ENCODE peak calls at places on chromosome 20, in four cellular contexts. O is GM23338, M is astrocyte, N is cardiac muscle cell. B is an unnamed sample.
A peak's percentile ranks its signal among the peaks of the same experiment; 100 is the strongest.

GRCh38 chr20:16018881-16019280 is 554.4 kb downstream of the KIF16B start:
- DNase-seq in O (no peak), M (no peak), N (no peak), B (no peak)

GRCh38 chr20:31910071-31910803 is 39.8 kb downstream of the TTLL9 start:
- DNase-seq in O (no peak), M (no peak), N (no peak), B (no peak)

GRCh38 chr20:3218307-3218988 is 9.2 kb downstream of the ITPA start:
- DNase-seq in O (peak; percentile 88), M (no peak), N (peak; percentile 54), B (peak; percentile 75)

GRCh38 chr20:6416371-6416770 is 293.5 kb upstream of the FERMT1 start:
- DNase-seq in N (no peak), M (no peak), O (peak; percentile 16), B (peak; percentile 19)

GRCh38 chr20:18679020-18679419 is 91.2 kb downstream of the DTD1 start:
- DNase-seq in M (peak; percentile 33), O (peak; percentile 71), N (peak; percentile 14), B (peak; percentile 42)

GRCh38 chr20:45538209-45538798 is 978 bp downstream of the WFDC6 start:
- DNase-seq in N (no peak), M (no peak), O (peak; percentile 72), B (peak; percentile 79)

GRCh38 chr20:17655865-17656489 is 26.1 kb downstream of the RRBP1 start:
- DNase-seq in N (no peak), O (peak; percentile 70), M (peak; percentile 59), B (peak; percentile 81)

GRCh38 chr20:5657190-5657872 is 92.9 kb upstream of the SHLD1 start:
- DNase-seq in O (no peak), N (peak; percentile 99), M (peak; percentile 99), B (no peak)

GRCh38 chr20:3162080-3162611 is 2.5 kb upstream of the FASTKD5 start:
- DNase-seq in O (peak; percentile 49), M (no peak), N (no peak), B (no peak)

GRCh38 chr20:17612975-17613327 is 43.1 kb downstream of the DSTN start:
- DNase-seq in N (no peak), O (no peak), M (no peak), B (no peak)

GRCh38 chr20:57951549-57951948 is 241.7 kb upstream of the PMEPA1 start:
- DNase-seq in M (no peak), N (no peak), O (no peak), B (no peak)

GRCh38 chr20:32418376-32418775 is 60.2 kb downstream of the ASXL1 start:
- DNase-seq in N (no peak), M (no peak), O (no peak), B (no peak)

GRCh38 chr20:42093542-42094440 is 475.6 kb upstream of the CHD6 start:
- DNase-seq in N (no peak), M (no peak), O (no peak), B (no peak)

GRCh38 chr20:35199696-35200095 is 26.8 kb upstream of the MMP24 start:
- DNase-seq in M (peak; percentile 48), O (no peak), N (no peak), B (no peak)

GRCh38 chr20:58342104-58342945 is 32.8 kb downstream of the RAB22A start:
- DNase-seq in M (peak; percentile 71), N (peak; percentile 35), O (no peak), B (no peak)

GRCh38 chr20:10521068-10521834 is 86.1 kb downstream of the SLX4IP start:
- DNase-seq in O (no peak), N (peak; percentile 67), M (peak; percentile 87), B (no peak)

GRCh38 chr20:5013682-5014447 is 12.6 kb upstream of the SLC23A2 start:
- DNase-seq in M (no peak), O (no peak), N (no peak), B (no peak)

GRCh38 chr20:3794701-3795420 is 1.2 kb upstream of the CDC25B start:
- DNase-seq in O (no peak), M (no peak), N (no peak), B (no peak)

GRCh38 chr20:2763186-2763585 is 37.2 kb downstream of the CPXM1 start:
- DNase-seq in O (no peak), M (no peak), N (no peak), B (no peak)

GRCh38 chr20:49658508-49658907 is 55.2 kb downstream of the B4GALT5 start:
- DNase-seq in M (no peak), N (no peak), O (peak; percentile 83), B (peak; percentile 83)

GRCh38 chr20:57749131-57749690 is 39.4 kb upstream of the PMEPA1 start:
- DNase-seq in M (no peak), N (no peak), O (no peak), B (no peak)

GRCh38 chr20:24027229-24027628 is 38.6 kb upstream of the GGTLC1 start:
- DNase-seq in O (no peak), M (no peak), N (peak; percentile 76), B (no peak)

GRCh38 chr20:36532822-36533221 is 8.5 kb upstream of the MYL9 start:
- DNase-seq in N (no peak), M (no peak), O (no peak), B (no peak)
- H3K27ac ChIP-seq in N (no peak overlapping the region), M (no peak overlapping the region), O (no peak overlapping the region), B (no peak overlapping the region)

GRCh38 chr20:50929299-50930138 is 1.7 kb downstream of the ADNP start:
- DNase-seq in M (peak; percentile 88), O (peak; percentile 99), N (peak; percentile 97), B (peak; percentile 99)

GRCh38 chr20:50930139-50931047 is 844 bp downstream of the ADNP start:
- DNase-seq in N (no peak), M (no peak), O (no peak), B (no peak)

GRCh38 chr20:50932016-50932338 is 740 bp upstream of the ADNP start:
- DNase-seq in M (no peak), O (no peak), N (no peak), B (no peak)

GRCh38 chr20:50931306-50932015 is at the start of gene ADNP:
- DNase-seq in O (peak; percentile 97), N (peak; percentile 98), M (peak; percentile 91), B (peak; percentile 98)

DNA sequence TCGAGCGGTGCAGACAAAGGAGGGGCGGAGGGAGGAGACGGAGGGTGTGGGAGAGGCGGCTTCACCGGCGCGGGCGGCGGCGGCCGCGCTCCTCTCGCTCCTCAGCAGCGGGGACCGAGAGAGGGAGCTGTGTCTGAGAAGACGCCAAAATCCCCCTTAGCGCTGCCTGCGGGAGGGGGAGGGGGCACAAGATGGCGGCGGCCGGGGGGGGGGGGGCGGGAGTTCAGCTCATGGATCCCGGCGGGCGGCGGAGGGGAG is 260 bp downstream of the ADNP start:
- DNase-seq in O (no peak), N (no peak), M (no peak), B (no peak)
- H3K27ac ChIP-seq in O (no peak overlapping the region), N (peak overlapping the region; percentile 100), M (peak overlapping the region; percentile 93), B (peak overlapping the region; percentile 100)

GRCh38 chr20:62953167-62953838 is 794 bp downstream of the SLC17A9 start:
- DNase-seq in O (no peak), N (no peak), M (no peak), B (peak; percentile 46)
- H3K27ac ChIP-seq in O (peak overlapping the region; percentile 9), N (peak overlapping the region; percentile 49), M (no peak overlapping the region), B (no peak overlapping the region)

GRCh38 chr20:63858393-63859165 is 2.7 kb upstream of the ABHD16B start:
- DNase-seq in O (peak; percentile 66), N (peak; percentile 79), M (peak; percentile 25), B (peak; percentile 86)

GRCh38 chr20:63861981-63862901 is 943 bp downstream of the ABHD16B start:
- DNase-seq in N (no peak), O (no peak), M (no peak), B (no peak)

GRCh38 chr20:63861365-63861934 is at the start of gene ABHD16B:
- DNase-seq in N (no peak), M (no peak), O (no peak), B (no peak)

GRCh38 chr20:63859166-63859699 is 2.1 kb upstream of the ABHD16B start:
- DNase-seq in N (no peak), O (no peak), M (no peak), B (no peak)

GRCh38 chr20:63860325-63861051 is 810 bp upstream of the ABHD16B start:
- DNase-seq in M (no peak), N (no peak), O (no peak), B (no peak)
- H3K27ac ChIP-seq in M (no peak overlapping the region), N (no peak overlapping the region), O (peak overlapping the region; percentile 59), B (no peak overlapping the region)

GRCh38 chr20:20009784-20010253 is 7.3 kb upstream of the NAA20 start:
- DNase-seq in M (no peak), O (peak; percentile 65), N (no peak), B (peak; percentile 63)
- H3K27ac ChIP-seq in M (no peak overlapping the region), O (no peak overlapping the region), N (no peak overlapping the region), B (no peak overlapping the region)

DNA sequence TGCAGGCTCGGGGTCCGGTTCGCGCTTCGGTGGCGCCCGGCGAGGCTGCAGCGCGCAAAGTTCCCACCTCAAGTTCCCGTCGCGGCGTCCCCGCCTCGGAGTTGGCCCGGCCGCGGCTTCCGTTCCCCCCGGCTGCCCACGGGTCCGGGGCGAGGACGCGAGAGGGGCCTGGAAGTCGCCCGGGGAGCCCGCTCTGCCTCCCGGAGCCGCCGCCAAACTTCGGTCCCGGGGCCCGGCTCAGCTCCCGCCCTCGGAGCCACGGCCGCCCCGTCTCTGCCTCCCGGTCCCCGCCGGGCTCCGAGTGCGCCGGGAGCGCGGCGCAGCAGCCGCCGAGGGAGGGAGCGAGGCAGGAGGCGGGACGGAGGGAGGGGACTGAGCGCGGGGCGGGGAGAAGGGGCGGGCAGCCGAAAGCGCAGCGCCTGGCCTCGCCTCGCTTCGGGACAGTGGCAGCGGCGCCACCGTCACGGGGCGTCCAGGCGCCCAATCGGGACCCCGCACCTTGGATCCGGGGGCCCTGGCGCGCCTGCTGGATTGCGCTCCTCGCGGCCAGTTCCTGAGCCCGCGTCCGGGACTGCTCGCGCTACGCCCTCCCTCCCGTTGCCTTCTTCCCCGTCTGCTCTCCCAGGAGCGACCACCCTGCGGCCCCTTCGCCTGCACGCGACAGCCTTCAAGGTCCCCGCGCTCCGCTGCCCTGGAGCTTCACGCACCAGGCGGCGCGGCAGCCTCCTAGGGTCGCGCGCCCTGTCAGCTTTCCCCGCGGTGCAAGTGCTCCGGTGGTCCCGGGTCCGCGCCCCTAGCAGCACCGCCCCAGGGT is at the start of gene KCNG1:
- DNase-seq in N (peak; percentile 81), O (peak; percentile 92), M (peak; percentile 55), B (peak; percentile 93)
- H3K27ac ChIP-seq in N (no peak within 1 kb of the TSS), O (no peak within 1 kb of the TSS), M (peak within 1 kb of the TSS; percentile 79), B (peak within 1 kb of the TSS; percentile 66)

B was measured in mesendoderm.